ENCODE peak calls at places on chromosome 1, in eight cellular contexts. W is hepatocyte; B is colonic mucosa; M is transverse colon; I is CD8-positive, alpha-beta T cell; G is adrenal gland; F is body of pancreas; Q is cardiac muscle cell. R is an unnamed sample.
A peak's percentile ranks its signal among the peaks of the same experiment; 100 is the strongest.

GRCh38 chr1:175075572-175076568 is 8.2 kb downstream of the TNN start:
- DNase-seq in W (no peak), I (no peak), G (no peak), B (no peak), M (no peak), F (no peak), Q (no peak), R (no peak)

GRCh38 chr1:94296018-94296417 is 58.6 kb upstream of the ARHGAP29 start:
- DNase-seq in M (no peak), W (no peak), Q (no peak), B (no peak), G (peak; percentile 62), F (no peak), I (no peak), R (peak; percentile 39)

GRCh38 chr1:184188091-184188490 is 136.6 kb downstream of the TSEN15 start:
- DNase-seq in I (no peak), M (no peak), W (no peak), F (no peak), G (no peak), Q (no peak), B (no peak), R (no peak)

GRCh38 chr1:67564193-67564592 is 120.8 kb upstream of the GADD45A start:
- DNase-seq in G (peak; percentile 71), W (no peak), Q (no peak), F (no peak), M (peak; percentile 34), B (no peak), I (no peak), R (peak; percentile 47)

GRCh38 chr1:6103111-6103853 is 57.6 kb downstream of the KCNAB2 start:
- DNase-seq in I (no peak), M (no peak), B (no peak), W (no peak), F (peak; percentile 6), G (no peak), Q (no peak), R (peak; percentile 16)

GRCh38 chr1:116168277-116169032 is 57.3 kb downstream of the MAB21L3 start:
- DNase-seq in F (peak; percentile 89), B (peak; percentile 91), G (peak; percentile 88), Q (peak; percentile 81), M (peak; percentile 92), W (peak; percentile 93), I (peak; percentile 84), R (peak; percentile 85)

GRCh38 chr1:240091614-240092300 is at the start of gene FMN2:
- DNase-seq in G (peak; percentile 60), Q (peak; percentile 66), F (peak; percentile 13), M (peak; percentile 9), I (no peak), B (peak; percentile 22), W (peak; percentile 39), R (peak; percentile 20)

GRCh38 chr1:157966034-157966671 is 27.3 kb upstream of the KIRREL1 start:
- DNase-seq in F (peak; percentile 80), I (no peak), B (peak; percentile 76), G (peak; percentile 53), M (peak; percentile 67), W (peak; percentile 86), Q (no peak), R (no peak)

GRCh38 chr1:205240569-205240968 is 12.8 kb downstream of the TMCC2 start:
- DNase-seq in M (no peak), B (no peak), Q (no peak), I (no peak), G (no peak), F (no peak), W (no peak), R (no peak)

GRCh38 chr1:17877896-17878295 is 122.8 kb downstream of the ACTL8 start:
- DNase-seq in M (no peak), I (no peak), F (no peak), G (no peak), W (no peak), B (no peak), Q (no peak), R (no peak)

GRCh38 chr1:158101944-158102343 is 78.8 kb upstream of the CD1D start:
- DNase-seq in G (no peak), B (no peak), F (no peak), Q (no peak), M (no peak), W (peak; percentile 69), I (no peak), R (no peak)

GRCh38 chr1:42639116-42639515 is 19.1 kb upstream of the PPIH start:
- DNase-seq in Q (no peak), G (no peak), W (no peak), I (no peak), M (no peak), F (no peak), B (no peak), R (no peak)

GRCh38 chr1:91645031-91645430 is 144.4 kb downstream of the CDC7 start:
- DNase-seq in I (no peak), F (no peak), M (no peak), W (no peak), G (no peak), Q (no peak), B (no peak), R (no peak)

GRCh38 chr1:111789077-111789476 is 33.4 kb downstream of the DDX20 start:
- DNase-seq in B (no peak), M (no peak), F (no peak), Q (no peak), I (no peak), W (no peak), G (no peak), R (no peak)

GRCh38 chr1:1079408-1080121 is 5.5 kb upstream of the RNF223 start:
- DNase-seq in G (peak; percentile 73), I (peak; percentile 48), Q (peak; percentile 73), F (peak; percentile 92), W (peak; percentile 93), M (peak; percentile 70), B (peak; percentile 65), R (peak; percentile 56)

GRCh38 chr1:93977546-93977945 is 68.3 kb upstream of the GCLM start:
- DNase-seq in F (no peak), I (no peak), B (no peak), G (no peak), W (no peak), Q (no peak), M (no peak), R (no peak)

GRCh38 chr1:228148196-228148861 is 1.4 kb upstream of the GJC2 start:
- DNase-seq in B (no peak), F (no peak), M (no peak), I (no peak), Q (no peak), G (no peak), W (peak; percentile 7), R (no peak)

GRCh38 chr1:236509203-236509602 is 14.6 kb upstream of the LGALS8 start:
- DNase-seq in G (no peak), F (no peak), I (no peak), B (no peak), M (no peak), Q (no peak), W (no peak), R (no peak)

GRCh38 chr1:187943606-187944403 is 1115.1 kb downstream of the PLA2G4A start:
- DNase-seq in G (no peak), Q (no peak), W (no peak), I (no peak), M (no peak), F (no peak), B (no peak), R (no peak)

GRCh38 chr1:89545264-89546038 is 20.8 kb downstream of the LRRC8B start:
- DNase-seq in I (no peak), Q (no peak), B (no peak), G (no peak), M (no peak), F (no peak), W (peak; percentile 11), R (no peak)

GRCh38 chr1:39886757-39887231 is 3.5 kb upstream of the TRIT1 start:
- DNase-seq in M (no peak), B (no peak), G (no peak), W (no peak), Q (no peak), I (no peak), F (no peak), R (no peak)

GRCh38 chr1:99326215-99326949 is 62.1 kb downstream of the PLPPR4 start:
- DNase-seq in G (no peak), M (no peak), W (no peak), B (no peak), F (no peak), I (no peak), Q (peak; percentile 20), R (no peak)

GRCh38 chr1:31033573-31033972 is 31.9 kb downstream of the PUM1 start:
- DNase-seq in Q (no peak), B (no peak), G (no peak), F (no peak), W (no peak), M (no peak), I (no peak), R (no peak)
- H3K4me1 ChIP-seq in Q (peaks cover 13% of the 10 kb centered on the region), B (peaks cover 9% of the 10 kb centered on the region), G (peaks cover 71% of the 10 kb centered on the region), F (peaks cover 20% of the 10 kb centered on the region), W (peaks cover 19% of the 10 kb centered on the region), M (peaks cover 3% of the 10 kb centered on the region), I (peaks cover 14% of the 10 kb centered on the region), R (peaks cover 63% of the 10 kb centered on the region)

DNA sequence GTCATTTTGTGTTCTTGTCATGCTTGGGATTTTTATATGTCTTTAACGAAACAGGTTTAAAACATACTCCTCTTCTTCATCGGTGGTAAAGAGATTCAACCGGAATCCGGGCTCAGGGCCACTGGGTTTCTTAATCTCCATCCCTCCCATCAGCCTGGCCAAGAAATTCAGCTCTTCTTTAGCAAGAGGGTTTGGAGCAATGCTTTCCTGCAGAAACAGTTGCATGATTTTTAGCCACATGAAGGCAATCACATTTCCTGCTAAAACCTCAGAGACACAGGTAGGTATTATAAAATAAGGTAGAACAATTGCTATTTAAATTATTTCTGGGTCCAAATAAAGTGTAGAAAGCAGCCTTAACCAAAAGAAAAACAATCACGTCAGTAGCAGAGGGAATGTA is 22.7 kb upstream of the LSM10 start:
- DNase-seq in M (no peak), G (no peak), F (no peak), B (no peak), W (no peak), I (no peak), Q (no peak), R (no peak)
- H3K9me3 ChIP-seq in M (no peaks in the 10 kb centered on the region), G (no peaks in the 10 kb centered on the region), F (no peaks in the 10 kb centered on the region), B (no peaks in the 10 kb centered on the region), W (no peaks in the 10 kb centered on the region), I (no peaks in the 10 kb centered on the region), Q (no peaks in the 10 kb centered on the region), R (no peaks in the 10 kb centered on the region)

DNA sequence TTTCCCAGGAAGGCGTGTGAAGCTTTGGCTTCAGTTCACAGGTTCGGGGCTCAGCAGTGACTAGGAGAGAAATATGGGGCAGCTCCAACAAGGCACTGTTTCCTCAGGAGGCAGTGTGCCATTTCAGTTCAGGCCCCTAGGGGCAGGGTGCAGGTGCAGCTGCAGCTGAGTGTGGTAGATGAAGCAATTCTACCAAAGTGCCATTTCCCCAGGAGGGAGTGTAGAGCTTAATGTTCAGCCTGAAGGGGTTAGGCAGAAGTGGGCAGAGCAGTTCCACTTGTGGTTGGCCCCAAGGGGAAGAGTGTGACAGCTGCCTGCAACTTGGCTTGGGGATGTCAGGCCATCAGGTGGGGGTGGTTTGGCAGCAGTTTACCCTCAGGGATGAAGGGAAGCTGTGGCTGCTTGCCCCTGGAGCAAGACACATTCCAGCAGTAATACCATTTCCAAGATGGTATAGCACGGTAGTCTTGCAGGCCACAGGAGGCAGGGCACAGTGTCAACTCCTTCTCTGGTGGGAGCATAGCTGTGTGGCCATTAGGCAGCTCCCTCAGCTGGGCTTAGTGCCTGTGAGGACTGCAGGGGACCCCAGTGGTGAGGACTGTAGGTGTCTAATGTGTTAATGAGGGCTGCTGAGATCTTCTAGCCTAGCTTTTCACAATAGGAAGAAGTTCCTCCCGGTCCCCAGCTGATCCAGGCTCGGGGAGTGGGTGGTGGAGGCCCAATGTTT is 34.7 kb downstream of the RGSL1 start:
- DNase-seq in Q (no peak), M (no peak), G (no peak), W (peak; percentile 27), F (no peak), B (no peak), I (no peak), R (no peak)
- TF ChIP-seq CTCF in Q (no peak), M (no peak), G (no peak), W (no peak), F (peak; percentile 6), B (peak; percentile 14), I (no peak), R (no peak)

GRCh38 chr1:15063783-15064182 is 89.8 kb upstream of the TMEM51 start:
- DNase-seq in W (no peak), Q (no peak), B (no peak), G (no peak), F (no peak), M (no peak), I (no peak), R (no peak)
- H3K4me1 ChIP-seq in W (peaks cover 6% of the 10 kb centered on the region), Q (no peaks in the 10 kb centered on the region), B (no peaks in the 10 kb centered on the region), G (no peaks in the 10 kb centered on the region), F (no peaks in the 10 kb centered on the region), M (no peaks in the 10 kb centered on the region), I (no peaks in the 10 kb centered on the region), R (no peaks in the 10 kb centered on the region)